ENCODE peak calls at places on chromosomes 7 and 10, in four cellular contexts. C, O, S and E are unnamed samples.

GRCh38 chr7:79593819-79594218 is 140.4 kb upstream of the MAGI2 start:
- DNase-seq in O (peak), S (no peak), C (no peak), E (no peak)

GRCh38 chr7:122143376-122143750 is 686 bp downstream of the AASS start:
- DNase-seq in S (no peak), O (peak), C (peak), E (no peak)

GRCh38 chr7:99016196-99016595 is 127.7 kb downstream of the SMURF1 start:
- DNase-seq in S (no peak), O (no peak), C (no peak), E (no peak)

GRCh38 chr7:132518102-132518838 is 58.0 kb downstream of the PLXNA4 start:
- DNase-seq in S (peak), C (no peak), O (peak), E (no peak)

GRCh38 chr10:5081091-5081490 is 13.1 kb upstream of the AKR1C3 start:
- DNase-seq in O (no peak), C (no peak), S (no peak), E (no peak)

GRCh38 chr10:72639441-72639873 is 13.6 kb upstream of the MICU1 start:
- DNase-seq in S (no peak), O (no peak), C (no peak), E (no peak)

GRCh38 chr7:129433823-129434171 is 435 bp upstream of the STRIP2 start:
- DNase-seq in S (peak), O (no peak), C (no peak), E (peak)

GRCh38 chr10:3986407-3987141 is 201.6 kb upstream of the KLF6 start:
- DNase-seq in C (no peak), O (no peak), S (no peak), E (no peak)

GRCh38 chr7:44563171-44563679 is 10.5 kb downstream of the DDX56 start:
- DNase-seq in O (no peak), C (no peak), S (no peak), E (no peak)

GRCh38 chr10:35937538-35937937 is 295.4 kb upstream of the FZD8 start:
- DNase-seq in S (no peak), O (no peak), C (no peak), E (no peak)

GRCh38 chr7:113092762-113093161 is 6.1 kb upstream of the GPR85 start:
- DNase-seq in S (no peak), O (peak), C (no peak), E (no peak)

GRCh38 chr7:110759069-110759468 is 331.9 kb upstream of the LRRN3 start:
- DNase-seq in O (no peak), C (no peak), S (no peak), E (peak)

GRCh38 chr7:95095259-95096122 is 188.1 kb downstream of the PPP1R9A start:
- DNase-seq in S (no peak), O (no peak), C (no peak), E (no peak)

GRCh38 chr7:135801877-135802276 is 53.3 kb upstream of the FAM180A start:
- DNase-seq in S (no peak), O (no peak), C (no peak), E (no peak)

GRCh38 chr7:138297526-138297925 is 162.5 kb upstream of the TRIM24 start:
- DNase-seq in S (no peak), O (no peak), C (peak), E (no peak)

GRCh38 chr10:15427836-15428414 is 56.8 kb upstream of the FAM171A1 start:
- DNase-seq in S (peak), C (no peak), O (peak), E (peak)

GRCh38 chr10:129079705-129080104 is 387.3 kb upstream of the MGMT start:
- DNase-seq in S (no peak), O (no peak), C (no peak), E (no peak)

GRCh38 chr7:113875224-113875623 is 43.6 kb downstream of the PPP1R3A start:
- DNase-seq in C (no peak), S (no peak), O (no peak), E (no peak)

GRCh38 chr7:27170936-27171635 is 3.0 kb downstream of the HOXA10 start:
- DNase-seq in O (no peak), C (no peak), S (no peak), E (no peak)

GRCh38 chr10:12251581-12251980 is 55.6 kb downstream of the CDC123 start:
- DNase-seq in O (no peak), C (no peak), S (no peak), E (no peak)

GRCh38 chr7:347644-348479 is 57.9 kb downstream of the FOXL3 start:
- DNase-seq in O (no peak), C (no peak), S (no peak), E (no peak)

GRCh38 chr10:35412900-35413491 is 76.7 kb downstream of the CCNY start:
- DNase-seq in O (peak), C (no peak), S (no peak), E (peak)

GRCh38 chr10:117568226-117568625 is 25.7 kb downstream of the EMX2 start:
- DNase-seq in C (no peak), O (no peak), S (no peak), E (no peak)

GRCh38 chr7:37349979-37350590 is 98.6 kb downstream of the ELMO1 start:
- DNase-seq in S (no peak), C (no peak), O (no peak), E (no peak)

GRCh38 chr10:48509061-48509772 is 95.7 kb downstream of the ARHGAP22 start:
- DNase-seq in C (no peak), S (no peak), O (no peak), E (no peak)

GRCh38 chr10:114539623-114540022 is 118.5 kb downstream of the ABLIM1 start:
- DNase-seq in C (no peak), S (no peak), O (no peak), E (no peak)

GRCh38 chr10:131068311-131068710 is 243.2 kb downstream of the TCERG1L start:
- DNase-seq in O (no peak), S (no peak), C (no peak), E (no peak)
- TF ChIP-seq CTCF in O (no peak), S (no peak), C (no peak), E (no peak)

DNA sequence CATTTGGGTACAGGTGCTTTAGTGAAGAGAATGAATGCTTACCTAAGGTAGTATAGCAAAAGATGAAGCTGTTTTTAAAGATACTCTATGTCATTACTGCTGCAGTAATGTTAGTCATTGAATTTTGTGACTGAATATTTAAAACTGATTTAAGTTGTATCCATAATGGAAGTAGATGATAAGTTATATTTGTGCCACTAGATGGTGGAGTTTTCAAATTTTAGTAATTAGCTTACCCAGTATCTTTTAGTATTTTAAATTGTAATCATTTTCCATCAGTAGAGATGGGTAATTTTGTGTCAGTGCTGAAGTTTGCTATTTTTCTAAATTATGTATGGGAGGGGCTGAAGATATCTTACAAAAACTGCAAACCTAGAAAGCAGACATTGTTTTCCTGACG is 25.2 kb downstream of the HBP1 start:
- DNase-seq in O (no peak), C (no peak), S (no peak), E (no peak)
- TF ChIP-seq CTCF in O (no peak), C (no peak), S (no peak), E (peak)

DNA sequence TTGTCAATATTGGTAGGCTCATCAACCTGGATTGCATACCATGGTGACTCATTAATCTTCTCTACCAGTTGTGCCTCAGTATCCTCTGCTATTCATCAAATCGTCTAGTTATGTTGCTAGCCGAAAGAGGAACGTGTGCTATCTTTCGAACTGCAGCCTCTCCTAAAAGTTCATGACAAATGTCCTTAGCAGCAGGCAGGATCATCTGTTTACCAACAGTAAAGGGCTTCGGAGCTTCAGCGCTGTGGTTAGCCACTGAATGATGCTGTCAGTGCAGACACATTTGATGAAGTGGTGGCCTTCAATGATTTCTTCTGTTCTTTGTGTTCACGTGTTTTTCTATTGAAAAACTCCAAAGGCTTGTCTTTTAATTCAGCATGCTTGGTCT is 68.8 kb downstream of the CSTF2T start:
- DNase-seq in O (no peak), S (no peak), C (no peak), E (no peak)
- TF ChIP-seq CTCF in O (no peak), S (no peak), C (no peak), E (no peak)

GRCh38 chr10:82968533-82968932 is 1093.5 kb downstream of the NRG3 start:
- DNase-seq in S (no peak), O (peak), C (no peak), E (no peak)

GRCh38 chr10:82966130-82966529 is 1091.1 kb downstream of the NRG3 start:
- DNase-seq in O (no peak), C (no peak), S (no peak), E (no peak)

DNA sequence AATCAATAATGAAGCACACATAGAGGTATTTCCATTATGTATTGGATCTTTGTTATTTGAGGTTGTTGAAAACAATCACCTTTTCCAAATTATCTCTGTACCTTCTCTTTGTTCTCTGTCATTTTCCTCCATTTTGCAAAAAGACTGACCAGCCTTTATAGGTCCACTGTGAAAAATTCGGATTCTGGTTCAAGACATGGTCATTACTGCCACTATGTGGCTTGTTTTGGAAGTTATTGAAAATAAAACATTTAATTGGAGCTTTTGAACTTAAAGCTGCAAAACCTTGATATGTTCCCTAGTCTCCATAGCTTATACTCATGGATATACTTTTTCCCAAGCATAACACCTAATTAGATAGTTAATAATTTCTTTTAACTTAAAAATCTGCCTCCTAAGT is 1094.4 kb downstream of the NRG3 start:
- DNase-seq in C (no peak), O (peak), S (peak), E (peak)
- TF ChIP-seq CTCF in C (peak), O (no peak), S (no peak), E (peak)

GRCh38 chr10:74058658-74059057 is 60.7 kb downstream of the VCL start:
- DNase-seq in C (peak), S (peak), O (no peak), E (no peak)
- TF ChIP-seq CTCF in C (no peak), S (no peak), O (no peak), E (no peak)

DNA sequence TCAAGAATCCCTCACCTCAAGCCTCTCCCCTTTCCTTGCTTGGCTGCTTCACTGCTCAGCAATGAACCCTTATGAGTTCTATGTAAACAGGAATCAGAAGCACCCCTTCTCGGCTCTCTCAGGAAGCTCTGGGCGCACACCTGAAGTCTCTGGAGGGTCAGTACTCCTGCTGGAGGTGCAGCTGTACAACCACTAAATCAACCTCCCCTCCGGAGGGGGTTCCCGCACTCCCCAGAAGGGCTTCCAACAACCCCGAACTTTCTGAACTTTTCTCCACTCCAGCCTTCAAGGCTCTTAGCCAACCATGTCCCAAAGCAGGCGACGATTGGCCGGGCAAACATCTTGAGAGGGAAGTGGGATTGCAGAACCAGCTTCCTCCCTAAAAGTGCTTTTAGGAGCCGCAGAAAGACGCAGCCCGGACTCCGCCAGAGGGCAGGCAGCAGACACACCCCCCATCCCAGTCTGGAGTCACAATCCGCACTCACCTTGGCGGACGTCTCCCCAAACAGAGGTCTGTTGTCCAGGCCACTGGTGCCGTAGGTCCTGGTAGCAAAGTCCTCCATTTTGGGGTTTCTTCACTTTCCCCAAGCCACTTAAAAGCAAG is 489 bp downstream of the TMEM243 start:
- DNase-seq in C (peak), O (peak), S (peak), E (peak)
- TF ChIP-seq CTCF in C (no peak), O (peak), S (no peak), E (no peak)

DNA sequence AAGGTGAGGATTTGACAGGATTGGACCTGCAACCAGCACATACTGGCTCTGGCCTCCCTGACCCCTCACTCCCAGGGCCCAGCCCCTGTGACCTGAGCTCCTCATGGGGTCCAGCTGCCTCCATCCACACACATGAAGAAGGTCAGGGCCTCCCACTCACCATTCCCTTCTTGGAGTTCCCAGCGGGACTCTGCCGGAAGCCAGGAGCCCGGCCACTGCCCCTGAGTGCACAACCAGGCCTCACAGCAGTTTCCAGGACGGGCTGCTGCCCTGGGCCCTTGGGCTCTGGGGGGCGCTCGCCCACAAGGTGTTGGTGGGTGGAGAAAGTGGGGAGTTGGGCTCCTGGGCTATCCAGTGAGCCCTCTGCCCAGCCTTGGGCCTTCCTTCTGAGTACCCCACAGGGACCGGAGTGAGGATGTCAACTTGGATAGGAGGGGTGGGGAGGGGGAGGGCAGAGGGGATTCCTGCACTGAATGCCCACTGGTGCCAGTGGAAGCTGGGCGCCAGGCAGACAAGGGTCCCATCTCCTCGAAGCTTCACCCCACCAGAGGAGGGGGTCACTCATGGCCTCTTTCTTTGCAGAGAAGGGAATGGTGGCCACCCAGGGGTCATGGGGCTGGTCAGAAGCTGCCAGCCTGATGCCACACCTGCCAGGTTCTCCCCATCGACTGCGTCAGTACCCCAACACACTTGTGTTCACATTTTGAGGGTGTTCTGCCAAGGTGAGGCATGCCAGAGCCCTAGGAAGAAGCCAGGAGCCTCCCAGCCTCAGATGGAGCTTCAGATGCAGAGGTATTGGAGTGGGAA is 115.3 kb downstream of the PTPN20 start:
- DNase-seq in O (no peak), S (no peak), C (peak), E (no peak)
- TF ChIP-seq CTCF in O (no peak), S (no peak), C (no peak), E (no peak)